ENCODE peak calls at places on chromosomes 16 and 17, in six cellular contexts. W, G, V, X, Q and Z are unnamed samples.

GRCh38 chr16:56228476-56228875 is 37.2 kb downstream of the GNAO1 start:
- DNase-seq in V (no peak), X (no peak), W (no peak), Q (no peak), G (no peak), Z (no peak)

GRCh38 chr16:19753815-19754643 is 36.0 kb downstream of the IQCK start:
- DNase-seq in W (peak), V (no peak), X (no peak), Q (no peak), G (no peak), Z (peak)

GRCh38 chr16:82199209-82199608 is 29.2 kb upstream of the MPHOSPH6 start:
- DNase-seq in W (no peak), Q (no peak), X (no peak), G (no peak), V (no peak), Z (no peak)

GRCh38 chr16:80569440-80570105 is 28.8 kb downstream of the DYNLRB2 start:
- DNase-seq in Q (peak), G (peak), W (peak), X (no peak), V (no peak), Z (no peak)

GRCh38 chr17:14320734-14321475 is 20.0 kb downstream of the HS3ST3B1 start:
- DNase-seq in X (no peak), Q (no peak), V (no peak), W (no peak), G (no peak), Z (no peak)

GRCh38 chr17:11944587-11944986 is 52.7 kb downstream of the ZNF18 start:
- DNase-seq in W (no peak), V (no peak), Q (no peak), X (no peak), G (no peak), Z (no peak)

GRCh38 chr16:56871172-56871593 is 6.2 kb downstream of the SLC12A3 start:
- DNase-seq in X (no peak), W (peak), V (no peak), G (peak), Q (no peak), Z (no peak)

GRCh38 chr17:320809-321385 is 31.7 kb downstream of the RPH3AL start:
- DNase-seq in G (no peak), X (no peak), Q (no peak), W (no peak), V (no peak), Z (no peak)

GRCh38 chr17:72125742-72126141 is 4.9 kb downstream of the SOX9 start:
- DNase-seq in Q (no peak), W (no peak), G (no peak), X (no peak), V (no peak), Z (no peak)

GRCh38 chr16:67235816-67236547 is 9.1 kb downstream of the TMEM208 start:
- DNase-seq in V (no peak), X (no peak), W (no peak), Q (no peak), G (no peak), Z (no peak)

GRCh38 chr17:58997756-58998553 is 108.7 kb downstream of the TRIM37 start:
- DNase-seq in G (no peak), X (no peak), W (no peak), Q (no peak), V (no peak), Z (no peak)

GRCh38 chr16:22075043-22075757 is 17.1 kb upstream of the VWA3A start:
- DNase-seq in W (no peak), V (no peak), X (no peak), Q (no peak), G (no peak), Z (no peak)

GRCh38 chr16:87855852-87856715 is 13.2 kb downstream of the SLC7A5 start:
- DNase-seq in Q (no peak), V (no peak), W (peak), G (no peak), X (peak), Z (no peak)

GRCh38 chr16:30063893-30064745 is 1.4 kb upstream of the ALDOA start:
- DNase-seq in V (peak), Q (no peak), W (peak), G (no peak), X (peak), Z (no peak)

GRCh38 chr17:21295036-21295952 is 10.8 kb downstream of the MAP2K3 start:
- DNase-seq in X (no peak), W (no peak), Q (no peak), G (peak), V (no peak), Z (no peak)

GRCh38 chr16:29897333-29897732 is 2.0 kb downstream of the SEZ6L2 start:
- DNase-seq in G (no peak), X (no peak), Q (no peak), W (no peak), V (no peak), Z (no peak)

GRCh38 chr16:57544129-57544653 is 1.7 kb downstream of the ADGRG5 start:
- DNase-seq in V (peak), X (no peak), G (no peak), W (no peak), Q (no peak), Z (no peak)

GRCh38 chr16:1610841-1611653 is 825 bp downstream of the IFT140 start:
- DNase-seq in V (no peak), G (no peak), X (peak), Q (no peak), W (no peak), Z (no peak)

GRCh38 chr17:7021993-7022778 is 664 bp upstream of the BCL6B start:
- DNase-seq in G (peak), W (peak), V (peak), X (peak), Q (no peak), Z (no peak)
- H3K4me3 ChIP-seq in G (peak), W (peak), V (peak), X (peak), Q (no peak), Z (peak)

GRCh38 chr17:17845046-17845775 is 8.4 kb upstream of the SREBF1 start:
- DNase-seq in G (no peak), W (no peak), Q (no peak), V (no peak), X (no peak), Z (no peak)

GRCh38 chr17:17846003-17846402 is 9.2 kb upstream of the SREBF1 start:
- DNase-seq in X (no peak), Q (no peak), G (no peak), W (no peak), V (no peak), Z (no peak)

GRCh38 chr17:17843096-17843495 is 6.3 kb upstream of the SREBF1 start:
- DNase-seq in Q (no peak), X (no peak), G (no peak), W (no peak), V (no peak), Z (no peak)

GRCh38 chr17:17844079-17844478 is 7.3 kb upstream of the SREBF1 start:
- DNase-seq in G (no peak), Q (no peak), W (no peak), X (no peak), V (no peak), Z (no peak)

DNA sequence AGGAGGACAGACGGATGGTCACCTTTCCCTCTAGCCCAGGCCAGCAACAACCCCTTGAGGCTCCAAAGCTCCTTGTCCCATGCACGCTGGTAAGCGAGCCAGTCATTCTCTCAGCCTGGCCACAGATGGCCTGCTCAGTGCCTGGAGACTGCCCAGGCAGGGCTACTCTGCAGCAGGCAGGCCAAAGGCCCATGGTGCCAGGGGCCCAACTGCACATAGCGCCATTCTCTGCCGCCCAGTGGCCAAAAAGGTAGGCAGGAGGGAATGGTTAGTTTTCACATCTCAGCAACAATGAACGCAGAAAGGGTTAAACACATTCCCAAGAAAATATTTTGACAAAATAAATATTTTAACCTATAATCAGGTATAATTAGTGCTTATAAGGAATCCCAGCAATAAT is 7.7 kb upstream of the SREBF1 start:
- DNase-seq in W (no peak), X (no peak), Q (no peak), G (no peak), V (no peak), Z (no peak)
- TF ChIP-seq CTCF in W (no peak), X (no peak), Q (no peak), G (no peak), V (no peak), Z (no peak)

GRCh38 chr17:75152523-75152922 is 1.8 kb downstream of the JPT1 start:
- DNase-seq in W (peak), X (no peak), G (no peak), Q (no peak), V (no peak), Z (no peak)
- H3K4me3 ChIP-seq in W (peak), X (no peak), G (peak), Q (peak), V (no peak), Z (peak)

GRCh38 chr16:89376812-89377445 is 113.4 kb downstream of the ANKRD11 start:
- DNase-seq in X (no peak), Q (no peak), V (no peak), G (no peak), W (no peak), Z (no peak)

GRCh38 chr16:89377446-89377838 is 112.9 kb downstream of the ANKRD11 start:
- DNase-seq in G (no peak), W (no peak), X (no peak), V (no peak), Q (no peak), Z (no peak)

GRCh38 chr16:89380681-89381080 is 109.7 kb downstream of the ANKRD11 start:
- DNase-seq in W (no peak), Q (no peak), X (no peak), G (no peak), V (no peak), Z (no peak)

GRCh38 chr16:89381788-89382187 is 108.6 kb downstream of the ANKRD11 start:
- DNase-seq in X (no peak), V (no peak), Q (no peak), W (no peak), G (no peak), Z (no peak)

DNA sequence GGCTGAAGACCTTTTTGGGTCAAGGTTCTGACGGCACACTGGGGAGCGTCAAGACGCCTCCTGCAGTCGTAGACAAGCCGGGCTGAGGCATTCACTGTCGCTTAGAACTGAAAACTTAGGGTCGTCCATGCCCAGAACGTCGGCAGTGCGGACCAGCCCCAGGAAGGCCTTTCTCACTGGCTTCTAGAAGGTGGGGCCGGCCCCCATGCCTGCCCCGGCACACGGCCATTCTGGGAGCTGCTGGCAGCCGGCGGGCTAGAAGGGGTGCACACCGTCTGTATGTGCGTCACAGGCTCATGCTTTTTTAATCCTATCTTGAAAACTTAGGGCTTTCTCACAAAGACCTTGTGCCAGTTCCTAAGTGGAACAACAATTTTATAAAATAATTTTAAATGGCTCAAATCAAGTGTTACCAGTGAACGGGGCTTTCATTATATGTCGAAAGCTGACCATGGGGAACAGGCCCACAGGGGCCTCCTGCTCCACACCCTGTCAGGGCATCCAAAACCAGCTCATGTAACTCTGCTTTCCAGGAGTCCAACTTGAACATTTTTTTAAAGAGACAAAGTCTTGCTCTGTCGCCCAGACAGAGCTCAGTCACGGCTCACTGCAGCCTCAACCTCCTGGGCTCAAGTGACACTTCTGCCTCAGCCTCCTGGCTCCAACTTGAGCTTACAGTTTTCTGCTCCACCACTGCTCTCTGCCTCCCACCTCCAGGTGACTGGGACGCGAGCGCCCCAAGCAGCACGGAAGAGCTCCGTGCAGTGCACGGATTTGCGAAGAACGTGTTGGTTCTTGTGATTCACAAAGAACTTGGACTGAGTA is 111.2 kb downstream of the ANKRD11 start:
- DNase-seq in W (no peak), G (no peak), Q (no peak), X (peak), V (no peak), Z (no peak)
- TF ChIP-seq CTCF in W (no peak), G (no peak), Q (peak), X (no peak), V (no peak), Z (no peak)

DNA sequence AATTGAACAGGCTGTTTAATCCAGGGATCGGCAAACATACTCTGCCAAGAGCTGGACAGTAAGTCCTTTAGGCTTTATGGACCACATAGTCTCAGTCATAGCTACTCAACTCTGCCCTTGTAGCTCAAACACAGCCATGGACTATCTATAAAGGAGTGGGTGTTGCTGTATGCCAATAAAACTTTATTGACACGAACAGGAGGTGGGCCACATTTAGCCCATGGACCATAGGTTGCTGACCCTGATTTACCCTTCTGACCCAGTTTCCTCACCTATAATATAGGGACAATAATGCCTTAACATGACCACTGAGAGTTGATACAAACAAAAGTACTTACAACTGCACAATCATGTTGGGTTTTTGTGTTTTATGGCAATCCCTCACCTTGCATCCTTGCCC is 257.0 kb upstream of the SDK2 start:
- DNase-seq in G (no peak), V (no peak), X (no peak), W (no peak), Q (no peak), Z (no peak)
- H3K4me3 ChIP-seq in G (no peak), V (no peak), X (no peak), W (no peak), Q (no peak), Z (no peak)

DNA sequence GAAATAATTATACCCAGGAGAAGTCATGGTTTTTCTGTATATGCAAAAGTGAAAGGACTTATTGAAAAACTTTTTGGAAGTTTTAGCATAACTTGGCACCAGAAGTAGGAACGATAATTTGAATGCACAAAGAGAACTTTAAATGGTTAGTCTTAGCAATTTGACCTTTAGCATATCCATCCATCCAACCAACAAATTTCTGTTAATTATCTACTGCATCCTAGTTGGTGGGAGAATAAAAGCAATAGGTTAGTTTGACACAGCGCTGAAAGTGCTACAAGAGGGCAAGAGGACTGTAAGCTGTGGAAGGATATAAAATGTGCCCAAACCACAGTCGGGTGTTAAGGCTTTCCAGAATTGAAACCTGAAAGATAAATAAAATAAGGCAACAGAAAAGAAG is 17.6 kb downstream of the SPAG9 start:
- DNase-seq in Q (no peak), G (no peak), W (no peak), V (no peak), X (no peak), Z (no peak)
- TF ChIP-seq CTCF in Q (no peak), G (no peak), W (no peak), V (no peak), X (no peak), Z (no peak)

DNA sequence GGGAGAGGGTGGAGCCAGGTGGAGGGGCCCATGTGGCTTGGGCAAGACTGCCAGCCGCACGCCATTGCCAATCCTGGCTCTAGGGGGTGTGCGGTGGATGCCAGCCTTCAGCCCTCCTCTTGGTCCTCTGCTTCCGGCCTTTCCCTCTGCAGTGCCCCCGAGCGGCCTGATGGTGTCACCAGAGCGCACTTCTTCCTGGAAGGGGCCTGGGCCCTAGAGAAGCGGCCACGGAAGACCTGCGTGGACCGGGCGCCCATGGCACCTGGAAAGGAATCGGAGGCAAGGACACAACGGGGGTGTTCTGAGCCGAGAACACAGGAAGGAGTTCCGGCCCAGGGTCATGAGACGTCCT is 93.0 kb downstream of the IRX3 start:
- DNase-seq in G (peak), W (peak), V (peak), X (peak), Q (no peak), Z (peak)
- H3K4me3 ChIP-seq in G (peak), W (no peak), V (peak), X (peak), Q (no peak), Z (no peak)

DNA sequence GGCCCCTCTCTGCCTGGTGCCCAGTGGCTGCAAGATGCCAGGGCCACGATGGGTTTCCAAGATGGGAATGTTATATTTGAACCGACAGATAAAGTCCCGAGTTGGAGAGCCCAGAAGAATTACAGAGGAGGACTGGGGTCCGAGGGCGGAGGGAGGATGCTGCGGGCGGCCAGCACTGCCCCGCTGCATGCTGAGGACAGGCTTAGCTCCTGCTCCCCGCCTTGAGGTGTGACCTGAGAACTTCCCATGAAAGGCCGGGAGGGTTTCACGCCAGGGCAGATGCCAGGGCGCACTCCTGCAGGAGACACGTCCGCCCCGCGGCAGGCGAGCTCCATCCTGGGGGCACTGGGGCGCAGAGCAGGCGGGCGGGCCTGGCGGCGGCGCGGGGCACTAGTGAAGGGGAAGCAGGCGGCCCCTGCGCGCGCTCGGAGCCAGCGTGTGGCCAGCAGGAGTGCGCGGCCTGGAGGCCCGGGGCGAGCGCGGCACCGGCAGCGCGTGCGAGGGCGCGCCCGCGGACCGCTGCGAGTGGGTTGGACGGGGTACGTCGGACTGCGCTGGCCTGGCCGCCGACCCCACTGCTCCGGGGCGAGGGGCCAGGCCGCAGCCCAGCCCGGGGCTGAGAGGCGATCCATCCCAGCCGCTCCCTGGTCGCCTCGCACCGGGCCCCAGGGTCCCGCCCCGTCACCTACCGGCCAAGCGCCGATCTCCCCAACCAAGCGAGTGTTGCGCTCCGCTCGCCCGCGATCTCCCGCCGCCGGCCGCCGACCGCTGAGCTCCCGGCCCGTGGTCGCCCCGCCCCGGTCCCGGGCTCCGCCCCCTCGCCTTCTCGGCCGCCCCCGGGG is at the start of gene MAP3K14:
- DNase-seq in X (peak), Q (no peak), V (peak), W (peak), G (peak), Z (no peak)
- TF ChIP-seq CTCF in X (peak), Q (no peak), V (no peak), W (no peak), G (peak), Z (no peak)

DNA sequence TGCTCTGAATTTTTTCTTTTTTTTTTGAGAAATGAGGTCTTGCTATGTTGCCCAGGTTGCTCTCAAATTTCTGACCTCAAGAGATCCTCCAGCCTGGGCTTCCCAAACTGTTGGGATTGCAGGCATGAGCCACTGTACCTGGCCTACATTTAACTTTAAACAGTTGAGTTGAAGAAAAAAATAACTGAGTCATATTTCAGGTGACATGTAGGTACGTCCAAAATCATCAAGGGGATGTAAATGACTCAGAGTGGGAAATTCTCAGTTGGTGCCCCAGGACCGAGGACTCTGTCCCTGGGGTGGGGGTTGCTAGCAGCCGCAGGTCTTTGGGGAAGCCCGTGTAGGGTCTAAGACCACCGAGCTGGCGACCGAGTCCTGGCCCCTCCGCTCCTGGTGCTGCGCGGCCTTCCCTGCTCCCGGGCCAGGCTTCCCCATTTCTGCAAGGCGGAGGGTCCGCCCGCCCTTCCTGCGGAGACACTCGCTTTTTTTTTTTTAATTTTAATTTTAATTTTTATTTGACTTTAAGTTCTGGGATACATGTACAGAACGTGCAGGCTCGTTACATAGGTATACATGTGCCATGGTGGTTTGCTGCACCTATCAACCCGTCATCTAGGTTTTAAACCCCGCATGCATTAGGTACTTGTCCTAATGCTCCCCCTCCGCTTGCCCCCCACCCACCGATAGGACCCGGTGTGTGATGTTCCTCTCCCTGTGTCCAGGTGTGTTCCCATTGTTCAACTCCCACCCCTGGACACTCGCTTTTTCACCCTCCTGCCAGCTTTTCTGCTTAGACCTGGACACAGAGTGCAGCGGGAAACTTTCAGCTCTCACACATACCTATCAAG is 12.7 kb upstream of the N4BP1 start:
- DNase-seq in G (no peak), Q (no peak), V (no peak), X (no peak), W (no peak), Z (no peak)
- H3K4me3 ChIP-seq in G (peak), Q (peak), V (no peak), X (peak), W (peak), Z (peak)